ENCODE peak calls at places on chromosomes 5 and 9, in four cellular contexts. One of them, this sample, is unnamed.

GRCh38 chr9:16732546-16732945 is 137.9 kb downstream of the BNC2 start:
- DNase-seq in stomach: no peak
- DNase-seq in ELR: no peak
- DNase-seq in SJSA1: no peak
- DNase-seq in this sample: no peak

GRCh38 chr5:157271740-157272271 is 5.9 kb downstream of the CYFIP2 start:
- DNase-seq in stomach: peak
- DNase-seq in ELR: no peak
- DNase-seq in SJSA1: no peak
- DNase-seq in this sample: no peak

GRCh38 chr9:126985870-126986498 is 71.4 kb downstream of the RALGPS1 start:
- DNase-seq in stomach: peak
- DNase-seq in ELR: peak
- DNase-seq in SJSA1: peak
- DNase-seq in this sample: peak

GRCh38 chr5:124670672-124671592 is 75.5 kb downstream of the ZNF608 start:
- DNase-seq in stomach: no peak
- DNase-seq in ELR: no peak
- DNase-seq in SJSA1: peak
- DNase-seq in this sample: no peak

GRCh38 chr5:139473565-139473964 is 2.8 kb downstream of the SMIM33 start:
- DNase-seq in stomach: no peak
- DNase-seq in ELR: peak
- DNase-seq in SJSA1: no peak
- DNase-seq in this sample: no peak

GRCh38 chr9:3467593-3468219 is 58.1 kb downstream of the RFX3 start:
- DNase-seq in stomach: peak
- DNase-seq in ELR: peak
- DNase-seq in SJSA1: peak
- DNase-seq in this sample: peak

GRCh38 chr5:135890296-135890695 is 5.3 kb downstream of the IL9 start:
- DNase-seq in stomach: no peak
- DNase-seq in ELR: no peak
- DNase-seq in SJSA1: no peak
- DNase-seq in this sample: no peak

GRCh38 chr5:33692983-33693382 is 198.8 kb downstream of the ADAMTS12 start:
- DNase-seq in stomach: no peak
- DNase-seq in ELR: no peak
- DNase-seq in SJSA1: no peak
- DNase-seq in this sample: no peak

GRCh38 chr5:123117989-123118388 is 28.9 kb downstream of the PRDM6 start:
- DNase-seq in stomach: no peak
- DNase-seq in ELR: no peak
- DNase-seq in SJSA1: no peak
- DNase-seq in this sample: no peak